ENCODE peak calls at places on chromosomes 6 and 20, in eight cellular contexts. One of them, this sample, is unnamed. For H3K4me1, the result is how much of the 10 kb centered on the place peaks cover.

GRCh38 chr6:32700391-32701040 is 34.1 kb upstream of the HLA-DQB1 start:
- DNase-seq in breast epithelium: no peak
- DNase-seq in esophagus squamous epithelium: no peak
- DNase-seq in neuronal stem cell: peak
- DNase-seq in Peyer's patch: peak
- DNase-seq in ovary: peak
- DNase-seq in aorta: no peak
- DNase-seq in PC-9: peak
- DNase-seq in this sample: peak

GRCh38 chr20:12012241-12013222 is 94.8 kb downstream of the BTBD3 start:
- DNase-seq in breast epithelium: no peak
- DNase-seq in esophagus squamous epithelium: no peak
- DNase-seq in neuronal stem cell: peak
- DNase-seq in Peyer's patch: peak
- DNase-seq in ovary: no peak
- DNase-seq in aorta: no peak
- DNase-seq in PC-9: peak
- DNase-seq in this sample: peak

GRCh38 chr6:135054238-135054574 is 416 bp downstream of the HBS1L start:
- DNase-seq in breast epithelium: no peak
- DNase-seq in esophagus squamous epithelium: no peak
- DNase-seq in neuronal stem cell: no peak
- DNase-seq in Peyer's patch: no peak
- DNase-seq in ovary: no peak
- DNase-seq in aorta: no peak
- DNase-seq in PC-9: no peak
- DNase-seq in this sample: peak

GRCh38 chr6:22236626-22237414 is 60.0 kb downstream of the PRL start:
- DNase-seq in breast epithelium: no peak
- DNase-seq in esophagus squamous epithelium: no peak
- DNase-seq in neuronal stem cell: no peak
- DNase-seq in Peyer's patch: no peak
- DNase-seq in ovary: no peak
- DNase-seq in aorta: no peak
- DNase-seq in PC-9: peak
- DNase-seq in this sample: no peak

GRCh38 chr20:61449916-61450315 is 197.9 kb downstream of the CDH4 start:
- DNase-seq in breast epithelium: no peak
- DNase-seq in esophagus squamous epithelium: no peak
- DNase-seq in neuronal stem cell: no peak
- DNase-seq in Peyer's patch: no peak
- DNase-seq in ovary: no peak
- DNase-seq in aorta: no peak
- DNase-seq in PC-9: no peak
- DNase-seq in this sample: no peak

GRCh38 chr20:34983995-34984735 is 28.5 kb downstream of the MYH7B start:
- DNase-seq in breast epithelium: no peak
- DNase-seq in esophagus squamous epithelium: no peak
- DNase-seq in neuronal stem cell: no peak
- DNase-seq in Peyer's patch: no peak
- DNase-seq in ovary: no peak
- DNase-seq in aorta: peak
- DNase-seq in PC-9: peak
- DNase-seq in this sample: peak

GRCh38 chr6:71402101-71402500 is 113.5 kb downstream of the OGFRL1 start:
- DNase-seq in breast epithelium: no peak
- DNase-seq in esophagus squamous epithelium: no peak
- DNase-seq in neuronal stem cell: no peak
- DNase-seq in Peyer's patch: no peak
- DNase-seq in ovary: no peak
- DNase-seq in aorta: no peak
- DNase-seq in PC-9: no peak
- DNase-seq in this sample: no peak

GRCh38 chr20:53609501-53610445 is 16.1 kb upstream of the ZNF217 start:
- DNase-seq in breast epithelium: no peak
- DNase-seq in esophagus squamous epithelium: peak
- DNase-seq in neuronal stem cell: no peak
- DNase-seq in Peyer's patch: peak
- DNase-seq in ovary: peak
- DNase-seq in aorta: peak
- DNase-seq in PC-9: no peak
- DNase-seq in this sample: no peak

GRCh38 chr6:125747589-125748533 is 1.6 kb upstream of the HEY2 start:
- DNase-seq in breast epithelium: no peak
- DNase-seq in esophagus squamous epithelium: no peak
- DNase-seq in neuronal stem cell: peak
- DNase-seq in Peyer's patch: peak
- DNase-seq in ovary: peak
- DNase-seq in aorta: peak
- DNase-seq in PC-9: no peak
- DNase-seq in this sample: peak

GRCh38 chr6:29892696-29893095 is 49.6 kb upstream of the HLA-A start:
- DNase-seq in breast epithelium: no peak
- DNase-seq in esophagus squamous epithelium: no peak
- DNase-seq in neuronal stem cell: no peak
- DNase-seq in Peyer's patch: no peak
- DNase-seq in ovary: no peak
- DNase-seq in aorta: no peak
- DNase-seq in PC-9: no peak
- DNase-seq in this sample: no peak

GRCh38 chr6:89956182-89956581 is 61.9 kb downstream of the GJA10 start:
- DNase-seq in breast epithelium: no peak
- DNase-seq in esophagus squamous epithelium: no peak
- DNase-seq in neuronal stem cell: no peak
- DNase-seq in Peyer's patch: no peak
- DNase-seq in ovary: no peak
- DNase-seq in aorta: no peak
- DNase-seq in PC-9: no peak
- DNase-seq in this sample: no peak

GRCh38 chr6:125746019-125746414 is 3.4 kb upstream of the HEY2 start:
- DNase-seq in breast epithelium: no peak
- DNase-seq in esophagus squamous epithelium: no peak
- DNase-seq in neuronal stem cell: no peak
- DNase-seq in Peyer's patch: no peak
- DNase-seq in ovary: no peak
- DNase-seq in aorta: no peak
- DNase-seq in PC-9: no peak
- DNase-seq in this sample: no peak

GRCh38 chr6:118810420-118811027 is 83.4 kb upstream of the ASF1A start:
- DNase-seq in breast epithelium: no peak
- DNase-seq in esophagus squamous epithelium: no peak
- DNase-seq in neuronal stem cell: no peak
- DNase-seq in Peyer's patch: peak
- DNase-seq in ovary: no peak
- DNase-seq in aorta: no peak
- DNase-seq in PC-9: no peak
- DNase-seq in this sample: no peak

GRCh38 chr20:48819813-48820648 is 7.8 kb downstream of the PREX1 start:
- DNase-seq in breast epithelium: no peak
- DNase-seq in esophagus squamous epithelium: no peak
- DNase-seq in neuronal stem cell: no peak
- DNase-seq in Peyer's patch: no peak
- DNase-seq in ovary: no peak
- DNase-seq in aorta: no peak
- DNase-seq in PC-9: no peak
- DNase-seq in this sample: no peak
- H3K4me1 ChIP-seq in breast epithelium: under half
- H3K4me1 ChIP-seq in esophagus squamous epithelium: under half
- H3K4me1 ChIP-seq in neuronal stem cell: under half
- H3K4me1 ChIP-seq in Peyer's patch: half or more
- H3K4me1 ChIP-seq in ovary: under half
- H3K4me1 ChIP-seq in aorta: under half
- H3K4me1 ChIP-seq in PC-9: under half
- H3K4me1 ChIP-seq in this sample: under half

GRCh38 chr6:159981591-159982245 is 12.8 kb downstream of the IGF2R start:
- DNase-seq in breast epithelium: no peak
- DNase-seq in esophagus squamous epithelium: no peak
- DNase-seq in neuronal stem cell: no peak
- DNase-seq in Peyer's patch: peak
- DNase-seq in ovary: peak
- DNase-seq in aorta: peak
- DNase-seq in PC-9: no peak
- DNase-seq in this sample: no peak
- H3K4me1 ChIP-seq in breast epithelium: under half
- H3K4me1 ChIP-seq in esophagus squamous epithelium: half or more
- H3K4me1 ChIP-seq in neuronal stem cell: under half
- H3K4me1 ChIP-seq in Peyer's patch: under half
- H3K4me1 ChIP-seq in ovary: half or more
- H3K4me1 ChIP-seq in aorta: under half
- H3K4me1 ChIP-seq in PC-9: under half
- H3K4me1 ChIP-seq in this sample: under half

DNA sequence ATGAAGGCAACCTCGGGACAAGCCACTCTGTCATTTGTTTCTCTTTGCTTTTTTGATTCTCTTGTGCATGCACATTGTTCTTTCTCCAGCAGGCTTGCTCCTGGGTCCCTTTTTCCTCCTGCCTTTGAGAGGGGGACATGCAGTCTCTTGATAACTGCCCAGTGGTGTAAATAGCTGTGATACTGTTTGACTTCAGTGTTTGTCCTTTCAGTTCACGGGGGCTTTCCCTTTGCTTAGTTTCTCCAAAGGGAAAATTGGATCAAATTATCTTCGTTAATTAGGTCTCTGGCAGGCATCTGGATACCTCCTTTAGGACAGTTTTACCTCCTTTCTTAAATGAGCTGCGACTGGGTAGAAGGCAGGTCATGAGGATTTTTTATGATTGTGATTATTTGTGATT is 41.5 kb downstream of the RALGAPB start:
- DNase-seq in breast epithelium: no peak
- DNase-seq in esophagus squamous epithelium: no peak
- DNase-seq in neuronal stem cell: no peak
- DNase-seq in Peyer's patch: no peak
- DNase-seq in ovary: no peak
- DNase-seq in aorta: no peak
- DNase-seq in PC-9: no peak
- DNase-seq in this sample: no peak
- H3K4me1 ChIP-seq in breast epithelium: under half
- H3K4me1 ChIP-seq in esophagus squamous epithelium: under half
- H3K4me1 ChIP-seq in neuronal stem cell: under half
- H3K4me1 ChIP-seq in Peyer's patch: under half
- H3K4me1 ChIP-seq in ovary: under half
- H3K4me1 ChIP-seq in aorta: under half
- H3K4me1 ChIP-seq in PC-9: under half
- H3K4me1 ChIP-seq in this sample: under half

DNA sequence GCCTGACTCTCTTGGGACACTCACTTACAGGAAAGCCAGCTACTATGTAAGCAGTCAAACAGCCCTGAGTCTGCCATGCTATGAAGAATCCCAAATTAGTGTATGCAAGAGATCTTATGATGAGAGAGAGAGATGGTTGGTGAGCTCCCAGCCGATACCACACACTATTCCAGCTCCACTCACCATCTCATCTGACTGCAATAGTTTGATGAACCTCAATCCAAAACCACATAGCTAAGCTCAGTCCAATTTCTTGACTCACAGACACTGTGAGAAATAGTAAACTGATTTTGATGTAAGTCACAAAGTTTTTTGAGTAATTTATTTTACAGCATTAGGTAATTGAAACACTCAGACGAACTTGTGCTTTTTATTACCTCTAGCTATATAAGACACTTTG is 441.4 kb downstream of the COL12A1 start:
- DNase-seq in breast epithelium: no peak
- DNase-seq in esophagus squamous epithelium: no peak
- DNase-seq in neuronal stem cell: no peak
- DNase-seq in Peyer's patch: no peak
- DNase-seq in ovary: no peak
- DNase-seq in aorta: no peak
- DNase-seq in PC-9: no peak
- DNase-seq in this sample: no peak
- H3K4me1 ChIP-seq in breast epithelium: under half
- H3K4me1 ChIP-seq in esophagus squamous epithelium: under half
- H3K4me1 ChIP-seq in neuronal stem cell: under half
- H3K4me1 ChIP-seq in Peyer's patch: under half
- H3K4me1 ChIP-seq in ovary: under half
- H3K4me1 ChIP-seq in aorta: under half
- H3K4me1 ChIP-seq in PC-9: under half
- H3K4me1 ChIP-seq in this sample: under half

GRCh38 chr20:38840053-38840893 is 34.8 kb downstream of the PPP1R16B start:
- DNase-seq in breast epithelium: no peak
- DNase-seq in esophagus squamous epithelium: no peak
- DNase-seq in neuronal stem cell: no peak
- DNase-seq in Peyer's patch: no peak
- DNase-seq in ovary: no peak
- DNase-seq in aorta: no peak
- DNase-seq in PC-9: no peak
- DNase-seq in this sample: peak

GRCh38 chr20:38840894-38841470 is 35.5 kb downstream of the PPP1R16B start:
- DNase-seq in breast epithelium: no peak
- DNase-seq in esophagus squamous epithelium: no peak
- DNase-seq in neuronal stem cell: no peak
- DNase-seq in Peyer's patch: no peak
- DNase-seq in ovary: no peak
- DNase-seq in aorta: no peak
- DNase-seq in PC-9: no peak
- DNase-seq in this sample: no peak

GRCh38 chr20:38841570-38841969 is 36.1 kb downstream of the PPP1R16B start:
- DNase-seq in breast epithelium: no peak
- DNase-seq in esophagus squamous epithelium: no peak
- DNase-seq in neuronal stem cell: no peak
- DNase-seq in Peyer's patch: no peak
- DNase-seq in ovary: no peak
- DNase-seq in aorta: no peak
- DNase-seq in PC-9: no peak
- DNase-seq in this sample: no peak

GRCh38 chr20:38838326-38838725 is 32.8 kb downstream of the PPP1R16B start:
- DNase-seq in breast epithelium: no peak
- DNase-seq in esophagus squamous epithelium: no peak
- DNase-seq in neuronal stem cell: no peak
- DNase-seq in Peyer's patch: no peak
- DNase-seq in ovary: no peak
- DNase-seq in aorta: no peak
- DNase-seq in PC-9: no peak
- DNase-seq in this sample: no peak

GRCh38 chr20:38839563-38839962 is 34.1 kb downstream of the PPP1R16B start:
- DNase-seq in breast epithelium: no peak
- DNase-seq in esophagus squamous epithelium: no peak
- DNase-seq in neuronal stem cell: no peak
- DNase-seq in Peyer's patch: no peak
- DNase-seq in ovary: no peak
- DNase-seq in aorta: no peak
- DNase-seq in PC-9: no peak
- DNase-seq in this sample: no peak
- H3K4me1 ChIP-seq in breast epithelium: under half
- H3K4me1 ChIP-seq in esophagus squamous epithelium: under half
- H3K4me1 ChIP-seq in neuronal stem cell: under half
- H3K4me1 ChIP-seq in Peyer's patch: under half
- H3K4me1 ChIP-seq in ovary: under half
- H3K4me1 ChIP-seq in aorta: under half
- H3K4me1 ChIP-seq in PC-9: under half
- H3K4me1 ChIP-seq in this sample: under half

This sample was measured in Caco-2.